ENCODE peak calls at places on chromosomes 16 and 17, in four cellular contexts. W is HCT116, P is psoas muscle, Q is NCI-H446 treated with DMSO at 0.1 percent for 48 hours. Y is an unnamed sample.

GRCh38 chr17:80347536-80347935 is 67.4 kb upstream of the ENDOV start:
- DNase-seq in P (no peak), Q (no peak), W (no peak), Y (no peak)

GRCh38 chr17:17820046-17820445 is 16.7 kb downstream of the SREBF1 start:
- DNase-seq in Q (no peak), P (no peak), W (no peak), Y (no peak)

GRCh38 chr17:39178516-39178915 is 12.6 kb upstream of the ARL5C start:
- DNase-seq in Q (no peak), W (peak), P (no peak), Y (no peak)

GRCh38 chr16:8346291-8346690 is 244.0 kb downstream of the TMEM114 start:
- DNase-seq in Q (no peak), W (no peak), P (no peak), Y (no peak)

GRCh38 chr17:20562587-20562986 is 16.9 kb upstream of the CDRT15L2 start:
- DNase-seq in Q (no peak), W (no peak), P (no peak), Y (no peak)

GRCh38 chr16:8330761-8331160 is 259.6 kb downstream of the TMEM114 start:
- DNase-seq in W (no peak), P (no peak), Q (no peak), Y (no peak)

GRCh38 chr17:81978901-81979298 is 1.5 kb downstream of the ASPSCR1 start:
- DNase-seq in W (no peak), Q (no peak), P (no peak), Y (no peak)

GRCh38 chr17:79010304-79010646 is 711 bp upstream of the CANT1 start:
- DNase-seq in P (no peak), Q (no peak), W (no peak), Y (no peak)

GRCh38 chr16:54326266-54326662 is 39.7 kb upstream of the IRX3 start:
- DNase-seq in P (no peak), W (no peak), Q (no peak), Y (no peak)

GRCh38 chr17:70476368-70476767 is 307.0 kb downstream of the KCNJ2 start:
- DNase-seq in Q (no peak), W (no peak), P (no peak), Y (no peak)

GRCh38 chr17:28738680-28739384 is 5.0 kb upstream of the TRAF4 start:
- DNase-seq in P (no peak), Q (no peak), W (no peak), Y (no peak)